ENCODE peak calls at places on chromosome 5, in eight cellular contexts. One of them, this sample, is unnamed.

GRCh38 chr5:94691947-94692346 is 73.5 kb downstream of the SLF1 start:
- DNase-seq in tibial nerve: no peak
- DNase-seq in neuronal stem cell: no peak
- DNase-seq in naive thymus-derived CD4-positive, alpha-beta T cell: no peak
- DNase-seq in suprapubic skin: no peak
- DNase-seq in ascending aorta: no peak
- DNase-seq in CD8-positive, alpha-beta T cell: no peak
- DNase-seq in endodermal cell: no peak
- DNase-seq in this sample: no peak

GRCh38 chr5:115168829-115169391 is 798 bp downstream of the TRIM36 start:
- DNase-seq in tibial nerve: no peak
- DNase-seq in neuronal stem cell: peak; percentile 44
- DNase-seq in naive thymus-derived CD4-positive, alpha-beta T cell: no peak
- DNase-seq in suprapubic skin: no peak
- DNase-seq in ascending aorta: no peak
- DNase-seq in CD8-positive, alpha-beta T cell: no peak
- DNase-seq in endodermal cell: peak; percentile 74
- DNase-seq in this sample: no peak

GRCh38 chr5:83562207-83562606 is 90.7 kb downstream of the VCAN start:
- DNase-seq in tibial nerve: no peak
- DNase-seq in neuronal stem cell: no peak
- DNase-seq in naive thymus-derived CD4-positive, alpha-beta T cell: no peak
- DNase-seq in suprapubic skin: no peak
- DNase-seq in ascending aorta: no peak
- DNase-seq in CD8-positive, alpha-beta T cell: no peak
- DNase-seq in endodermal cell: no peak
- DNase-seq in this sample: no peak

GRCh38 chr5:103259705-103260355 is 1.3 kb downstream of the MACIR start:
- DNase-seq in tibial nerve: no peak
- DNase-seq in neuronal stem cell: no peak
- DNase-seq in naive thymus-derived CD4-positive, alpha-beta T cell: peak; percentile 9
- DNase-seq in suprapubic skin: no peak
- DNase-seq in ascending aorta: no peak
- DNase-seq in CD8-positive, alpha-beta T cell: no peak
- DNase-seq in endodermal cell: peak; percentile 80
- DNase-seq in this sample: no peak

GRCh38 chr5:99191181-99191775 is 262.5 kb upstream of the CHD1 start:
- DNase-seq in tibial nerve: no peak
- DNase-seq in neuronal stem cell: no peak
- DNase-seq in naive thymus-derived CD4-positive, alpha-beta T cell: no peak
- DNase-seq in suprapubic skin: no peak
- DNase-seq in ascending aorta: no peak
- DNase-seq in CD8-positive, alpha-beta T cell: no peak
- DNase-seq in endodermal cell: no peak
- DNase-seq in this sample: no peak

GRCh38 chr5:32908646-32909045 is 197.5 kb downstream of the NPR3 start:
- DNase-seq in tibial nerve: no peak
- DNase-seq in neuronal stem cell: no peak
- DNase-seq in naive thymus-derived CD4-positive, alpha-beta T cell: no peak
- DNase-seq in suprapubic skin: no peak
- DNase-seq in ascending aorta: no peak
- DNase-seq in CD8-positive, alpha-beta T cell: no peak
- DNase-seq in endodermal cell: no peak
- DNase-seq in this sample: no peak

GRCh38 chr5:37206733-37207132 is 42.4 kb downstream of the CPLANE1 start:
- DNase-seq in tibial nerve: no peak
- DNase-seq in neuronal stem cell: no peak
- DNase-seq in naive thymus-derived CD4-positive, alpha-beta T cell: no peak
- DNase-seq in suprapubic skin: no peak
- DNase-seq in ascending aorta: no peak
- DNase-seq in CD8-positive, alpha-beta T cell: no peak
- DNase-seq in endodermal cell: no peak
- DNase-seq in this sample: no peak

GRCh38 chr5:11757661-11758060 is 146.6 kb downstream of the CTNND2 start:
- DNase-seq in tibial nerve: no peak
- DNase-seq in neuronal stem cell: no peak
- DNase-seq in naive thymus-derived CD4-positive, alpha-beta T cell: no peak
- DNase-seq in suprapubic skin: no peak
- DNase-seq in ascending aorta: no peak
- DNase-seq in CD8-positive, alpha-beta T cell: no peak
- DNase-seq in endodermal cell: no peak
- DNase-seq in this sample: no peak

GRCh38 chr5:151917931-151918330 is 6.7 kb downstream of the GLRA1 start:
- DNase-seq in tibial nerve: no peak
- DNase-seq in neuronal stem cell: peak; percentile 82
- DNase-seq in naive thymus-derived CD4-positive, alpha-beta T cell: no peak
- DNase-seq in suprapubic skin: no peak
- DNase-seq in ascending aorta: no peak
- DNase-seq in CD8-positive, alpha-beta T cell: no peak
- DNase-seq in endodermal cell: no peak
- DNase-seq in this sample: no peak

GRCh38 chr5:16550316-16550952 is 66.4 kb downstream of the RETREG1 start:
- DNase-seq in tibial nerve: no peak
- DNase-seq in neuronal stem cell: no peak
- DNase-seq in naive thymus-derived CD4-positive, alpha-beta T cell: peak; percentile 18
- DNase-seq in suprapubic skin: no peak
- DNase-seq in ascending aorta: no peak
- DNase-seq in CD8-positive, alpha-beta T cell: no peak
- DNase-seq in endodermal cell: peak; percentile 83
- DNase-seq in this sample: no peak

GRCh38 chr5:179288809-179289185 is 56.5 kb downstream of the ADAMTS2 start:
- DNase-seq in tibial nerve: no peak
- DNase-seq in neuronal stem cell: no peak
- DNase-seq in naive thymus-derived CD4-positive, alpha-beta T cell: no peak
- DNase-seq in suprapubic skin: peak; percentile 40
- DNase-seq in ascending aorta: no peak
- DNase-seq in CD8-positive, alpha-beta T cell: no peak
- DNase-seq in endodermal cell: no peak
- DNase-seq in this sample: no peak

GRCh38 chr5:45225571-45226031 is 416.9 kb downstream of the MRPS30 start:
- DNase-seq in tibial nerve: no peak
- DNase-seq in neuronal stem cell: no peak
- DNase-seq in naive thymus-derived CD4-positive, alpha-beta T cell: no peak
- DNase-seq in suprapubic skin: no peak
- DNase-seq in ascending aorta: no peak
- DNase-seq in CD8-positive, alpha-beta T cell: no peak
- DNase-seq in endodermal cell: peak; percentile 56
- DNase-seq in this sample: no peak

GRCh38 chr5:151094861-151095260 is 14.0 kb upstream of the TNIP1 start:
- DNase-seq in tibial nerve: no peak
- DNase-seq in neuronal stem cell: no peak
- DNase-seq in naive thymus-derived CD4-positive, alpha-beta T cell: no peak
- DNase-seq in suprapubic skin: no peak
- DNase-seq in ascending aorta: no peak
- DNase-seq in CD8-positive, alpha-beta T cell: no peak
- DNase-seq in endodermal cell: no peak
- DNase-seq in this sample: no peak

GRCh38 chr5:82922086-82922734 is 155.0 kb downstream of the TMEM167A start:
- DNase-seq in tibial nerve: no peak
- DNase-seq in neuronal stem cell: no peak
- DNase-seq in naive thymus-derived CD4-positive, alpha-beta T cell: no peak
- DNase-seq in suprapubic skin: no peak
- DNase-seq in ascending aorta: no peak
- DNase-seq in CD8-positive, alpha-beta T cell: no peak
- DNase-seq in endodermal cell: no peak
- DNase-seq in this sample: no peak

GRCh38 chr5:32420506-32420905 is 24.0 kb downstream of the ZFR start:
- DNase-seq in tibial nerve: no peak
- DNase-seq in neuronal stem cell: no peak
- DNase-seq in naive thymus-derived CD4-positive, alpha-beta T cell: no peak
- DNase-seq in suprapubic skin: no peak
- DNase-seq in ascending aorta: no peak
- DNase-seq in CD8-positive, alpha-beta T cell: no peak
- DNase-seq in endodermal cell: no peak
- DNase-seq in this sample: no peak

GRCh38 chr5:38616061-38616460 is 59.6 kb upstream of the LIFR start:
- DNase-seq in tibial nerve: no peak
- DNase-seq in neuronal stem cell: no peak
- DNase-seq in naive thymus-derived CD4-positive, alpha-beta T cell: no peak
- DNase-seq in suprapubic skin: no peak
- DNase-seq in ascending aorta: no peak
- DNase-seq in CD8-positive, alpha-beta T cell: no peak
- DNase-seq in endodermal cell: peak; percentile 44
- DNase-seq in this sample: no peak

GRCh38 chr5:71456362-71456743 is 902 bp downstream of the BDP1 start:
- DNase-seq in tibial nerve: no peak
- DNase-seq in neuronal stem cell: no peak
- DNase-seq in naive thymus-derived CD4-positive, alpha-beta T cell: no peak
- DNase-seq in suprapubic skin: no peak
- DNase-seq in ascending aorta: no peak
- DNase-seq in CD8-positive, alpha-beta T cell: no peak
- DNase-seq in endodermal cell: no peak
- DNase-seq in this sample: no peak

GRCh38 chr5:14258840-14259239 is 115.7 kb downstream of the TRIO start:
- DNase-seq in tibial nerve: no peak
- DNase-seq in neuronal stem cell: peak; percentile 33
- DNase-seq in naive thymus-derived CD4-positive, alpha-beta T cell: no peak
- DNase-seq in suprapubic skin: no peak
- DNase-seq in ascending aorta: no peak
- DNase-seq in CD8-positive, alpha-beta T cell: no peak
- DNase-seq in endodermal cell: peak; percentile 86
- DNase-seq in this sample: no peak

GRCh38 chr5:39648539-39649200 is 223.9 kb upstream of the DAB2 start:
- DNase-seq in tibial nerve: no peak
- DNase-seq in neuronal stem cell: no peak
- DNase-seq in naive thymus-derived CD4-positive, alpha-beta T cell: no peak
- DNase-seq in suprapubic skin: no peak
- DNase-seq in ascending aorta: no peak
- DNase-seq in CD8-positive, alpha-beta T cell: no peak
- DNase-seq in endodermal cell: peak; percentile 49
- DNase-seq in this sample: no peak

GRCh38 chr5:165844571-165844970 is 2339.2 kb downstream of the MAT2B start:
- DNase-seq in tibial nerve: no peak
- DNase-seq in neuronal stem cell: no peak
- DNase-seq in naive thymus-derived CD4-positive, alpha-beta T cell: no peak
- DNase-seq in suprapubic skin: no peak
- DNase-seq in ascending aorta: no peak
- DNase-seq in CD8-positive, alpha-beta T cell: no peak
- DNase-seq in endodermal cell: no peak
- DNase-seq in this sample: no peak

GRCh38 chr5:24630925-24631324 is 13.9 kb downstream of the CDH10 start:
- DNase-seq in tibial nerve: no peak
- DNase-seq in neuronal stem cell: no peak
- DNase-seq in naive thymus-derived CD4-positive, alpha-beta T cell: no peak
- DNase-seq in suprapubic skin: no peak
- DNase-seq in ascending aorta: no peak
- DNase-seq in CD8-positive, alpha-beta T cell: no peak
- DNase-seq in endodermal cell: no peak
- DNase-seq in this sample: no peak

DNA sequence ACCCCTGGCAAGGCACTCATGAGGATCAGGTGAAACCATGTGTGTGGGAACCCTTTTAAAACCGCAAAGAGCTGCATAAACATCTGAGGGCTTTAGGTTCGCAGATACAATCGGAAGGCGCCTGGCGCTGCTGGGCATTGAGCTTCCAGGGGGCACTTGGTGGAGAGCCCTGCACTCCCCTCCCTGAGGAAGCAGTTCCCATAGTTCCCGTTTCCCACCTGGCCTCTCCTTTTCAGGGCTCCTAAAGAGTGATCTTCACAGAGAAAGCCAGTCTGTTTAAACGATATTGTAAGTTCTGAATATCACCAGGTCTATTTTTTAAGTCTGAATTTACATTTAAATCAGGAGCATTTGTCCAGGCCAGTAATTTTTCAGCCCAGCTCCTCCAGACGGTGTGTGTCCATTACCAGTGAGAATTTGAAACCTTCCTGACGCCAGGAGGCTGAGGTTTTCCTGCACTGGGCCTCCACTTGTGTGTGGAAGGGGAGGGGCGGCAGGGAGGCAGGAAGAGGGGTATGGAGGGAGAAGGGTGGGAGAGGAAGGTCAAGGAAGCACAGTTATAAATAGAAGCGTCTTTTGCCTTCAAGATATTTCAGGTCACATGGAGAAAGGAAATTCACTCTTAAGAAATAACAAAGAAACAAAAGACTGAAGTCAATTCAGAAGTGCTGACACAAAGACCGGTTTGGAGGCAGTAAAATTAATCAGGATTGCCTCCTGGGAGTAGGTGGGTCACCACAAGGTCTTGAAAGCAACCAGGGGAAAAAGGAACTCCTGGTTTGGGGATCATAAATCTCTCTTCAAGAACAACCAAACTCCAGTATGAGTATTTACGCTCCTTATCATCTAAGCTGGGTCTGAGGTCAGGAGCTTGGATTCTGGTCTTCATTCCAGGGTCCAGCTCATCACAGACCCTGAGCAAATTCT is 14.3 kb upstream of the MGAT1 start:
- DNase-seq in tibial nerve: no peak
- DNase-seq in neuronal stem cell: no peak
- DNase-seq in naive thymus-derived CD4-positive, alpha-beta T cell: no peak
- DNase-seq in suprapubic skin: no peak
- DNase-seq in ascending aorta: no peak
- DNase-seq in CD8-positive, alpha-beta T cell: peak; percentile 51
- DNase-seq in endodermal cell: peak; percentile 32
- DNase-seq in this sample: no peak
- H3K4me1 ChIP-seq in tibial nerve: peaks cover 24% of the 10 kb centered on the region
- H3K4me1 ChIP-seq in neuronal stem cell: peaks cover 15% of the 10 kb centered on the region
- H3K4me1 ChIP-seq in naive thymus-derived CD4-positive, alpha-beta T cell: peaks cover 18% of the 10 kb centered on the region
- H3K4me1 ChIP-seq in suprapubic skin: peaks cover 52% of the 10 kb centered on the region
- H3K4me1 ChIP-seq in ascending aorta: peaks cover 25% of the 10 kb centered on the region
- H3K4me1 ChIP-seq in CD8-positive, alpha-beta T cell: peaks cover 20% of the 10 kb centered on the region
- H3K4me1 ChIP-seq in endodermal cell: no peaks in the 10 kb centered on the region
- H3K4me1 ChIP-seq in this sample: no peaks in the 10 kb centered on the region

GRCh38 chr5:156914371-156914737 is 48.7 kb downstream of the TIMD4 start:
- DNase-seq in tibial nerve: no peak
- DNase-seq in neuronal stem cell: no peak
- DNase-seq in naive thymus-derived CD4-positive, alpha-beta T cell: no peak
- DNase-seq in suprapubic skin: no peak
- DNase-seq in ascending aorta: no peak
- DNase-seq in CD8-positive, alpha-beta T cell: no peak
- DNase-seq in endodermal cell: no peak
- DNase-seq in this sample: no peak
- H3K4me3 ChIP-seq in tibial nerve: no peak overlapping the region
- H3K4me3 ChIP-seq in neuronal stem cell: no peak overlapping the region
- H3K4me3 ChIP-seq in naive thymus-derived CD4-positive, alpha-beta T cell: peak overlapping the region; percentile 24
- H3K4me3 ChIP-seq in suprapubic skin: no peak overlapping the region
- H3K4me3 ChIP-seq in ascending aorta: no peak overlapping the region
- H3K4me3 ChIP-seq in CD8-positive, alpha-beta T cell: no peak overlapping the region
- H3K4me3 ChIP-seq in endodermal cell: no peak overlapping the region
- H3K4me3 ChIP-seq in this sample: no peak overlapping the region

GRCh38 chr5:2754621-2755370 is 3.3 kb upstream of the IRX2 start:
- DNase-seq in tibial nerve: no peak
- DNase-seq in neuronal stem cell: no peak
- DNase-seq in naive thymus-derived CD4-positive, alpha-beta T cell: no peak
- DNase-seq in suprapubic skin: no peak
- DNase-seq in ascending aorta: no peak
- DNase-seq in CD8-positive, alpha-beta T cell: no peak
- DNase-seq in endodermal cell: peak; percentile 80
- DNase-seq in this sample: peak; percentile 57
- H3K4me1 ChIP-seq in tibial nerve: peaks cover 17% of the 10 kb centered on the region
- H3K4me1 ChIP-seq in neuronal stem cell: peaks cover 27% of the 10 kb centered on the region
- H3K4me1 ChIP-seq in naive thymus-derived CD4-positive, alpha-beta T cell: no peaks in the 10 kb centered on the region
- H3K4me1 ChIP-seq in suprapubic skin: peaks cover 61% of the 10 kb centered on the region
- H3K4me1 ChIP-seq in ascending aorta: no peaks in the 10 kb centered on the region
- H3K4me1 ChIP-seq in CD8-positive, alpha-beta T cell: no peaks in the 10 kb centered on the region
- H3K4me1 ChIP-seq in endodermal cell: peaks cover 4% of the 10 kb centered on the region
- H3K4me1 ChIP-seq in this sample: no peaks in the 10 kb centered on the region

DNA sequence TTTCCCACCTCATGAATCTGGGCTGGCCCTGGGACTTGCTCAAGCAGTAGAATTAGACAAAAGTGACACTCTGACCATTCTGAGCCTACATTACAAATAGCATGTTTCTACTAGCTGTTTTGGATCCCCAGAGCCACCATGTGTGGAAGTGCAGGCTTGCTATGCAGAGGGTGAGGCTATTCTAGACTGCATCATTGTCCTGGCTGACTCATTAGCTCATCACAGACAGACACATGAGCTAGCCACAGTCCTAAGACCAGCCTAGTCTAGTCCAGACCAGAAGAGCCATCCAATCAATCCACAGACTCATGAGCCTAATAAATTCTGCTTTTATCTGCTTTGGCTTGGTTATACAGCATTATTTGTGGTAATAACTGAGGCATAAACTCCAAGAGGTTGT is 351.9 kb downstream of the PRELID2 start:
- DNase-seq in tibial nerve: no peak
- DNase-seq in neuronal stem cell: no peak
- DNase-seq in naive thymus-derived CD4-positive, alpha-beta T cell: no peak
- DNase-seq in suprapubic skin: no peak
- DNase-seq in ascending aorta: no peak
- DNase-seq in CD8-positive, alpha-beta T cell: no peak
- DNase-seq in endodermal cell: no peak
- DNase-seq in this sample: no peak
- H3K4me3 ChIP-seq in tibial nerve: no peak overlapping the region
- H3K4me3 ChIP-seq in neuronal stem cell: no peak overlapping the region
- H3K4me3 ChIP-seq in naive thymus-derived CD4-positive, alpha-beta T cell: no peak overlapping the region
- H3K4me3 ChIP-seq in suprapubic skin: no peak overlapping the region
- H3K4me3 ChIP-seq in ascending aorta: no peak overlapping the region
- H3K4me3 ChIP-seq in CD8-positive, alpha-beta T cell: no peak overlapping the region
- H3K4me3 ChIP-seq in endodermal cell: no peak overlapping the region
- H3K4me3 ChIP-seq in this sample: no peak overlapping the region